ENCODE peak calls at places on chromosomes 6 and 20, in eight cellular contexts. L is AG10803, T is pancreas, I is tibial nerve, V is HCT116, U is GM12865, A is psoas muscle, Q is H9. E is an unnamed sample.

GRCh38 chr20:62686869-62687830 is 21.5 kb upstream of the NTSR1 start:
- DNase-seq in A (no peak), Q (no peak), V (no peak), L (no peak), I (no peak), U (no peak), T (no peak), E (no peak)

GRCh38 chr20:17934141-17934862 is 34.3 kb downstream of the SNX5 start:
- DNase-seq in Q (peak), V (no peak), A (no peak), L (no peak), T (no peak), I (no peak), U (no peak), E (no peak)

GRCh38 chr6:87772597-87773530 is 70.8 kb upstream of the AKIRIN2 start:
- DNase-seq in I (no peak), U (no peak), V (no peak), T (no peak), L (peak), A (no peak), Q (no peak), E (no peak)

GRCh38 chr6:144335315-144335861 is 50.3 kb downstream of the UTRN start:
- DNase-seq in I (no peak), Q (no peak), A (no peak), V (no peak), U (no peak), L (no peak), T (no peak), E (no peak)

GRCh38 chr20:47607208-47607613 is 105.5 kb downstream of the NCOA3 start:
- DNase-seq in L (peak), A (no peak), T (no peak), Q (no peak), V (peak), U (no peak), I (no peak), E (no peak)

GRCh38 chr20:33653218-33653899 is 8.8 kb upstream of the C20orf144 start:
- DNase-seq in T (peak), U (peak), I (no peak), A (no peak), V (peak), Q (peak), L (peak), E (peak)

GRCh38 chr6:71967436-71967835 is 81.1 kb downstream of the RIMS1 start:
- DNase-seq in L (peak), A (no peak), T (no peak), Q (no peak), I (no peak), U (peak), V (no peak), E (no peak)

GRCh38 chr6:161242779-161243693 is 30.8 kb downstream of the AGPAT4 start:
- DNase-seq in A (peak), Q (peak), L (peak), I (no peak), V (no peak), T (no peak), U (no peak), E (no peak)

GRCh38 chr20:45358282-45359068 is 4.5 kb upstream of the SYS1 start:
- DNase-seq in V (no peak), I (peak), Q (no peak), U (no peak), T (peak), L (peak), A (peak), E (no peak)

GRCh38 chr20:59024111-59024530 is 4.9 kb downstream of the TUBB1 start:
- DNase-seq in U (no peak), V (no peak), I (no peak), Q (no peak), T (no peak), L (no peak), A (no peak), E (no peak)

GRCh38 chr6:4224082-4224978 is 89.0 kb upstream of the ECI2 start:
- DNase-seq in Q (no peak), I (no peak), T (no peak), L (peak), V (no peak), A (no peak), U (no peak), E (no peak)

GRCh38 chr20:50335105-50335504 is 144.5 kb downstream of the CEBPB start:
- DNase-seq in V (peak), U (peak), T (no peak), A (no peak), I (no peak), L (peak), Q (peak), E (no peak)

GRCh38 chr20:45771182-45771759 is 20.4 kb downstream of the WFDC3 start:
- DNase-seq in T (peak), U (peak), L (peak), V (peak), A (peak), Q (peak), I (peak), E (peak)

GRCh38 chr6:117346142-117346930 is 79.4 kb downstream of the ROS1 start:
- DNase-seq in Q (no peak), T (no peak), I (no peak), U (no peak), A (no peak), L (peak), V (no peak), E (peak)

GRCh38 chr6:133964052-133964451 is 11.0 kb downstream of the TBPL1 start:
- DNase-seq in I (no peak), U (peak), L (peak), A (no peak), Q (no peak), V (no peak), T (no peak), E (peak)

GRCh38 chr6:137805622-137806021 is 61.4 kb upstream of the TNFAIP3 start:
- DNase-seq in A (peak), V (no peak), I (no peak), L (no peak), Q (no peak), U (no peak), T (no peak), E (no peak)

GRCh38 chr6:74519172-74519571 is 686.7 kb downstream of the COL12A1 start:
- DNase-seq in A (no peak), L (peak), T (no peak), V (no peak), Q (no peak), I (no peak), U (no peak), E (no peak)

GRCh38 chr20:3398681-3399252 is 8.7 kb downstream of the DNAAF9 start:
- DNase-seq in I (no peak), A (no peak), V (no peak), Q (no peak), T (no peak), U (no peak), L (peak), E (no peak)

GRCh38 chr6:43634702-43635303 is 837 bp upstream of the MAD2L1BP start:
- DNase-seq in Q (no peak), U (no peak), T (no peak), A (no peak), I (no peak), V (no peak), L (no peak), E (no peak)

GRCh38 chr6:11393713-11394627 is 143.6 kb upstream of the TMEM170B start:
- DNase-seq in T (no peak), V (no peak), U (no peak), A (no peak), I (no peak), L (peak), Q (no peak), E (no peak)

GRCh38 chr6:51467231-51467952 is 620.0 kb downstream of the PKHD1 start:
- DNase-seq in Q (no peak), V (no peak), T (no peak), I (no peak), L (no peak), U (no peak), A (no peak), E (no peak)

GRCh38 chr6:4568138-4568537 is 208.1 kb upstream of the CDYL start:
- DNase-seq in A (no peak), T (no peak), U (no peak), I (no peak), L (no peak), V (no peak), Q (no peak), E (no peak)

GRCh38 chr20:17376031-17376430 is 149.2 kb downstream of the PCSK2 start:
- DNase-seq in I (no peak), L (no peak), V (no peak), Q (no peak), T (no peak), U (no peak), A (no peak), E (no peak)

GRCh38 chr6:166342293-166343156 is at the start of gene SFT2D1:
- DNase-seq in T (peak), V (peak), I (peak), U (peak), L (peak), A (peak), Q (peak), E (peak)

GRCh38 chr6:137094411-137095008 is 49.7 kb upstream of the IL20RA start:
- DNase-seq in U (peak), T (peak), L (peak), A (peak), V (peak), I (peak), Q (peak), E (peak)

GRCh38 chr6:98657764-98658163 is 176.6 kb upstream of the POU3F2 start:
- DNase-seq in I (no peak), L (peak), U (peak), T (peak), Q (no peak), V (no peak), A (no peak), E (no peak)

GRCh38 chr6:82419859-82420258 is 56.2 kb downstream of the TPBG start:
- DNase-seq in L (peak), T (no peak), I (no peak), V (no peak), A (no peak), Q (no peak), U (peak), E (no peak)

GRCh38 chr6:159577564-159577963 is 115.5 kb downstream of the SOD2 start:
- DNase-seq in T (no peak), U (no peak), L (no peak), A (no peak), Q (peak), I (no peak), V (no peak), E (no peak)

GRCh38 chr20:2807019-2807418 is 6.6 kb upstream of the CPXM1 start:
- DNase-seq in I (no peak), U (no peak), V (no peak), Q (no peak), T (no peak), A (no peak), L (no peak), E (no peak)

GRCh38 chr6:113458368-113459010 is 398.7 kb upstream of the MARCKS start:
- DNase-seq in I (no peak), U (no peak), A (no peak), Q (no peak), T (no peak), L (no peak), V (no peak), E (no peak)

GRCh38 chr6:152068622-152069261 is 261.3 kb downstream of the ESR1 start:
- DNase-seq in A (no peak), T (no peak), V (no peak), U (no peak), L (no peak), I (no peak), Q (no peak), E (no peak)

GRCh38 chr6:35624341-35625070 is 64.2 kb downstream of the FKBP5 start:
- DNase-seq in V (no peak), T (no peak), L (peak), U (peak), I (no peak), A (no peak), Q (no peak), E (no peak)

GRCh38 chr6:156988276-156989158 is 211.3 kb downstream of the ARID1B start:
- DNase-seq in L (no peak), T (no peak), V (no peak), A (no peak), I (no peak), Q (no peak), U (peak), E (peak)

GRCh38 chr6:116034327-116034726 is 26.4 kb downstream of the FRK start:
- DNase-seq in I (no peak), L (peak), T (no peak), A (no peak), V (no peak), Q (no peak), U (no peak), E (no peak)

GRCh38 chr20:5663396-5663795 is 86.8 kb upstream of the SHLD1 start:
- DNase-seq in I (no peak), Q (no peak), A (no peak), V (no peak), T (no peak), U (no peak), L (no peak), E (no peak)

GRCh38 chr20:63900373-63900772 is 5.4 kb downstream of the DNAJC5 start:
- DNase-seq in V (no peak), U (no peak), I (no peak), L (no peak), T (no peak), A (no peak), Q (no peak), E (no peak)

GRCh38 chr6:144485531-144485930 is 200.4 kb downstream of the UTRN start:
- DNase-seq in I (no peak), U (no peak), Q (no peak), T (no peak), V (no peak), L (no peak), A (no peak), E (no peak)

GRCh38 chr20:7610681-7611080 is 329.6 kb downstream of the HAO1 start:
- DNase-seq in A (no peak), I (no peak), U (no peak), L (no peak), T (no peak), Q (no peak), V (no peak), E (no peak)

GRCh38 chr6:148530394-148530923 is 187.8 kb downstream of the SASH1 start:
- DNase-seq in U (peak), V (no peak), Q (peak), A (no peak), T (no peak), L (peak), I (no peak), E (peak)

GRCh38 chr20:20832715-20833114 is 120.3 kb upstream of the RALGAPA2 start:
- DNase-seq in A (no peak), Q (no peak), I (no peak), L (no peak), V (no peak), T (no peak), U (no peak), E (no peak)
- TF ChIP-seq CTCF in A (no peak), Q (peak), I (no peak), L (no peak), V (no peak), T (no peak), U (no peak), E (no peak)

GRCh38 chr20:32544893-32545840 is 40.0 kb downstream of the NOL4L start:
- DNase-seq in V (no peak), U (no peak), L (no peak), Q (no peak), A (no peak), T (no peak), I (no peak), E (no peak)
- TF ChIP-seq CTCF in V (no peak), U (no peak), L (no peak), Q (no peak), A (no peak), T (no peak), I (no peak), E (no peak)

GRCh38 chr6:2713473-2714358 is 37.0 kb downstream of the MYLK4 start:
- DNase-seq in A (peak), U (no peak), V (no peak), Q (no peak), I (no peak), T (no peak), L (no peak), E (no peak)
- TF ChIP-seq CTCF in A (no peak), U (no peak), V (no peak), Q (no peak), I (no peak), T (no peak), L (peak), E (no peak)

DNA sequence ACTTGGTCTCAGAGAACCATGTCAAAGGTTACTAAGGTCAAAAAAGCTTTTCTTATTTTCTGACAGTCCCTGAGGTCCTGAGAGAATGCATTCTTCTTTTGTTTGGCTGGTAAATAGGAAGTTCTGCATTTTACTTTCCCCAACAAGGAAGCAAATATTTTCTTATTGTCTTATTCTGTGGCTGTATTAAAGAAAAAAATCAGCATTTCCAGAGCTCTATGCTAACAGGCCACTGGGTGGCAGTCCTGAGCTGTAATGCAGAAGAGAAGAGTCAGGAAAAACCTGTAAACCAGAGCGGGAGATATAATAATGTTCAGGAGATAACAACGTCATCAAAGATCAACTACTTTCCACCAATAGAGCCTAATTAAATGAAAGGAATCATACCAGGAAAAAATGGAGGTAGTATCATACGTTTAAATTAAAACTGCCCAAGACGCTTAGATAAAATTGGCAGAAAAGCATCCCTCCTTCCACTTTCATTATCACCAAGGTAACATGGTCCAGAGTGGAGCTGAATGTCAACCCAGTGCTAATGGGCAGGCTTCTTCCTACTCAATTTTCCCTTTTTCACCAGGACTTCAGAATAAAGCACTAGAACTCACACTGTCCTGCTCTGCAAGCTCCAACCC is 55.6 kb upstream of the CARMIL1 start:
- DNase-seq in V (peak), T (peak), A (peak), I (peak), L (peak), Q (peak), U (peak), E (peak)
- TF ChIP-seq CTCF in V (peak), T (peak), A (peak), I (peak), L (peak), Q (peak), U (peak), E (peak)

DNA sequence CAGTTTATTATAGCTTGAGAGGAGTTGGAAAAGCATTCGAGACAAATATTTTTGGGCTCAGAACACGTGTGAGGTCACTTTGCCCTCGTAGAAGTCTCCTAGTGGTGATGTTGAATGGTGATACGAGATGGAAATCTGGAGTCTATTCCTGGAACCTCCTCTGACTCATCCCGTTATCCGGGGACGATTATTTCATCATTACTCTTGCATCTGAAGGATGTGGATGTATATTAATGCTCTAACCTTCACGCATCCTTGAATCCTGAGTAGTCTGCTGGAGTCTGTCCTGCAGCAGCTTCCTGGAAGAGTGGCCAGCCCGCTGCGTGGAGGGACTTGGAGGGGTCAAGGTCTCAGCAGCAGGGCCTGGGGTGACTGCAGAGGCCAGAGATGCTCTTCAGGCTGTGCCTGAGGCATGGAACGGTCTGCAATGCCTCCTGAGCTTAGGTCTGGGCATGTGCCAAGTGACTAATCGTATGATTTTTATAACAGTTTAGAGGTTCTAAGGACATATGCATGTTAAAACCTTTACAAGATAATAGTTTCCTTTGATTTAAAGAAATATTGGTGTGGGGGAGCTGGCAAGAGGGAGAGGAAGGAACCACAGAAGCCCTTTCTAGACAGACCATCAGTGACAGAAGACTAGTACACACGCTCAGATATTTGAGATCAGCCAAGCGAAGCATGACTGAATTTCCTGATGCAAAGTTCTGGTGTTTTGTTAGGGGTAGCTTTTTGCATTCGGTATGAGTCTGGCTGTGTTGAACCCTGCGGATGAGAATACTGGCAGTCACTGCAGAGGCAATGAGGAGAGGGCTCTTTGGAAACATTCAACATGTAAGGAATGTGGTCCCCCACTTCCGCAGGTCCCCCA is 400.2 kb downstream of the QKI start:
- DNase-seq in L (peak), V (no peak), T (no peak), Q (no peak), I (no peak), A (peak), U (peak), E (no peak)
- TF ChIP-seq CTCF in L (no peak), V (no peak), T (no peak), Q (no peak), I (peak), A (peak), U (no peak), E (no peak)

GRCh38 chr20:8829232-8829631 is 239.7 kb upstream of the PLCB4 start:
- DNase-seq in I (no peak), A (no peak), T (no peak), U (no peak), Q (no peak), V (no peak), L (no peak), E (no peak)
- TF ChIP-seq CTCF in I (no peak), A (no peak), T (no peak), U (peak), Q (peak), V (peak), L (no peak), E (no peak)

E was measured in GM13976.